ENCODE peak calls at places on chromosomes 6 and 20, in four cellular contexts. F, M, P and B are unnamed samples.

GRCh38 chr6:11772109-11772830 is 6.3 kb downstream of the ADTRP start:
- DNase-seq in F (no peak), M (no peak), P (no peak), B (no peak)

GRCh38 chr6:41693866-41694265 is 41.5 kb downstream of the TFEB start:
- DNase-seq in F (no peak), M (no peak), P (no peak), B (no peak)

GRCh38 chr20:17295991-17296390 is 69.2 kb downstream of the PCSK2 start:
- DNase-seq in F (no peak), M (no peak), P (no peak), B (no peak)

GRCh38 chr6:16377470-16377869 is 139.1 kb downstream of the GMPR start:
- DNase-seq in F (no peak), M (no peak), P (no peak), B (no peak)

GRCh38 chr6:163354085-163354484 is 60.4 kb upstream of the QKI start:
- DNase-seq in F (no peak), M (no peak), P (no peak), B (no peak)

GRCh38 chr20:32009564-32009963 is 674 bp upstream of the CCM2L start:
- DNase-seq in F (no peak), M (no peak), P (no peak), B (no peak)

GRCh38 chr6:134373282-134373922 is 55.5 kb upstream of the SGK1 start:
- DNase-seq in F (peak), M (no peak), P (no peak), B (no peak)

GRCh38 chr6:52389626-52390360 is 27.8 kb downstream of the PAQR8 start:
- DNase-seq in F (peak), M (peak), P (no peak), B (no peak)

GRCh38 chr6:17015144-17015543 is 86.7 kb upstream of the STMND1 start:
- DNase-seq in F (no peak), M (no peak), P (no peak), B (no peak)

GRCh38 chr6:133159269-133159795 is 81.8 kb upstream of the EYA4 start:
- DNase-seq in F (no peak), M (no peak), P (no peak), B (no peak)

GRCh38 chr20:25573288-25574251 is 11.8 kb downstream of the NINL start:
- DNase-seq in F (no peak), M (no peak), P (no peak), B (no peak)